ENCODE peak calls at places on chromosome 16, in ten cellular contexts. Q is NCI-H1092; L is stimulated activated CD4-positive, alpha-beta T cell treated with anti-CD3 and anti-CD28 coated beads, Interleukin-4, amount 100 ng/mL, for 24 hours; R is stimulated activated naive CD8-positive, alpha-beta T cell treated with anti-CD3 and anti-CD28 coated beads, Interleukin-15, amount 100 ng/mL, for 72 hours; M is KG1; F is DMS79 treated with DMSO at 0.1 percent for 48 hours; O is dorsolateral prefrontal cortex; C is CD4-positive, alpha-beta memory T cell; T is NCI-H774; W is T-helper 1 cell. H is an unnamed sample.
A peak's percentile ranks its signal among the peaks of the same experiment; 100 is the strongest.

GRCh38 chr16:5633845-5634440 is 536.3 kb upstream of the EEF2KMT start:
- DNase-seq in Q (peak; percentile 32), L (no peak), R (no peak), M (no peak), F (peak; percentile 41), O (no peak), C (no peak), T (no peak), W (no peak), H (no peak)

GRCh38 chr16:76176616-76177015 is 100.6 kb upstream of the CNTNAP4 start:
- DNase-seq in Q (no peak), L (no peak), R (no peak), M (no peak), F (no peak), O (no peak), C (no peak), T (no peak), W (no peak), H (no peak)

GRCh38 chr16:48383877-48384304 is 1.3 kb downstream of the SIAH1 start:
- DNase-seq in Q (no peak), L (no peak), R (peak; percentile 13), M (no peak), F (no peak), O (no peak), C (no peak), T (no peak), W (no peak), H (no peak)

GRCh38 chr16:72932050-72932449 is 115.9 kb downstream of the ZFHX3 start:
- DNase-seq in Q (no peak), L (no peak), R (no peak), M (no peak), F (no peak), O (no peak), C (no peak), T (no peak), W (no peak), H (no peak)

GRCh38 chr16:9610727-9611126 is 519.3 kb downstream of the HAPSTR1 start:
- DNase-seq in Q (no peak), L (no peak), R (no peak), M (no peak), F (no peak), O (no peak), C (no peak), T (no peak), W (no peak), H (no peak)

GRCh38 chr16:79980650-79981521 is 380.3 kb upstream of the MAF start:
- DNase-seq in Q (no peak), L (no peak), R (no peak), M (no peak), F (no peak), O (peak; percentile 82), C (no peak), T (no peak), W (no peak), H (no peak)

GRCh38 chr16:69890891-69891282 is 60.2 kb upstream of the CLEC18A start:
- DNase-seq in Q (no peak), L (no peak), R (no peak), M (no peak), F (no peak), O (no peak), C (no peak), T (no peak), W (no peak), H (no peak)

GRCh38 chr16:12157510-12158093 is 181.1 kb downstream of the SNX29 start:
- DNase-seq in Q (no peak), L (no peak), R (no peak), M (no peak), F (no peak), O (no peak), C (no peak), T (no peak), W (no peak), H (no peak)

GRCh38 chr16:1208239-1208830 is 16.7 kb downstream of the TPSG1 start:
- DNase-seq in Q (no peak), L (no peak), R (no peak), M (peak; percentile 33), F (no peak), O (no peak), C (no peak), T (no peak), W (no peak), H (no peak)

GRCh38 chr16:48596326-48596725 is 13.7 kb downstream of the N4BP1 start:
- DNase-seq in Q (no peak), L (peak; percentile 71), R (peak; percentile 77), M (no peak), F (no peak), O (no peak), C (no peak), T (no peak), W (no peak), H (no peak)

GRCh38 chr16:88665148-88665547 is 2.3 kb upstream of the MVD start:
- DNase-seq in Q (no peak), L (no peak), R (no peak), M (no peak), F (no peak), O (no peak), C (no peak), T (no peak), W (no peak), H (no peak)

GRCh38 chr16:65044861-65045260 is 77.0 kb downstream of the CDH11 start:
- DNase-seq in Q (no peak), L (no peak), R (no peak), M (no peak), F (no peak), O (no peak), C (no peak), T (no peak), W (no peak), H (no peak)

GRCh38 chr16:78022347-78022746 is at the start of gene CLEC3A:
- DNase-seq in Q (no peak), L (no peak), R (no peak), M (no peak), F (no peak), O (no peak), C (no peak), T (no peak), W (no peak), H (no peak)

GRCh38 chr16:152141-153128 is at the start of gene HBZ:
- DNase-seq in Q (no peak), L (no peak), R (no peak), M (no peak), F (no peak), O (no peak), C (no peak), T (no peak), W (no peak), H (no peak)

GRCh38 chr16:63461248-63461841 is 1425.1 kb upstream of the CDH8 start:
- DNase-seq in Q (peak; percentile 5), L (no peak), R (no peak), M (no peak), F (peak; percentile 14), O (no peak), C (no peak), T (peak; percentile 22), W (no peak), H (no peak)

GRCh38 chr16:20898938-20899502 is 1.1 kb downstream of the DCUN1D3 start:
- DNase-seq in Q (no peak), L (no peak), R (no peak), M (no peak), F (no peak), O (no peak), C (no peak), T (no peak), W (no peak), H (no peak)

GRCh38 chr16:74998481-74999207 is at the start of gene ZNRF1:
- DNase-seq in Q (peak; percentile 74), L (peak; percentile 85), R (peak; percentile 88), M (peak; percentile 72), F (peak; percentile 44), O (peak; percentile 58), C (peak; percentile 71), T (peak; percentile 53), W (peak; percentile 69), H (peak; percentile 89)

GRCh38 chr16:84550096-84550495 is 45.6 kb upstream of the MEAK7 start:
- DNase-seq in Q (no peak), L (no peak), R (no peak), M (no peak), F (no peak), O (no peak), C (no peak), T (no peak), W (no peak), H (no peak)

GRCh38 chr16:85901760-85902365 is 2.9 kb downstream of the IRF8 start:
- DNase-seq in Q (no peak), L (no peak), R (no peak), M (no peak), F (no peak), O (no peak), C (no peak), T (no peak), W (no peak), H (no peak)

GRCh38 chr16:62035115-62036092 is 834 bp downstream of the CDH8 start:
- DNase-seq in Q (no peak), L (no peak), R (no peak), M (no peak), F (peak; percentile 27), O (peak; percentile 51), C (no peak), T (peak; percentile 10), W (no peak), H (no peak)

GRCh38 chr16:70740919-70741778 is 55.3 kb upstream of the MTSS2 start:
- DNase-seq in Q (no peak), L (no peak), R (peak; percentile 23), M (no peak), F (no peak), O (no peak), C (no peak), T (no peak), W (no peak), H (no peak)

GRCh38 chr16:71894229-71894920 is 956 bp upstream of the IST1 start:
- DNase-seq in Q (peak; percentile 25), L (peak; percentile 27), R (peak; percentile 43), M (peak; percentile 19), F (peak; percentile 27), O (peak; percentile 60), C (peak; percentile 33), T (no peak), W (no peak), H (no peak)

GRCh38 chr16:11629071-11630030 is 38.9 kb upstream of the SNN start:
- DNase-seq in Q (peak; percentile 6), L (no peak), R (no peak), M (no peak), F (peak; percentile 85), O (no peak), C (no peak), T (no peak), W (no peak), H (no peak)

GRCh38 chr16:2963611-2964415 is at the start of gene KREMEN2:
- DNase-seq in Q (no peak), L (peak; percentile 44), R (peak; percentile 36), M (no peak), F (no peak), O (no peak), C (peak; percentile 19), T (no peak), W (no peak), H (no peak)

GRCh38 chr16:85736924-85737323 is 14.0 kb downstream of the C16orf74 start:
- DNase-seq in Q (no peak), L (no peak), R (no peak), M (no peak), F (no peak), O (no peak), C (no peak), T (no peak), W (no peak), H (no peak)

GRCh38 chr16:27633221-27633620 is 83.3 kb downstream of the KATNIP start:
- DNase-seq in Q (no peak), L (no peak), R (no peak), M (no peak), F (no peak), O (no peak), C (no peak), T (no peak), W (no peak), H (no peak)

GRCh38 chr16:30956601-30957455 is 726 bp upstream of the SETD1A start:
- DNase-seq in Q (peak; percentile 47), L (peak; percentile 94), R (peak; percentile 91), M (peak; percentile 85), F (peak; percentile 71), O (peak; percentile 75), C (peak; percentile 76), T (peak; percentile 52), W (peak; percentile 78), H (peak; percentile 93)

GRCh38 chr16:11078812-11079459 is 134.6 kb downstream of the CLEC16A start:
- DNase-seq in Q (no peak), L (no peak), R (no peak), M (no peak), F (no peak), O (no peak), C (no peak), T (no peak), W (no peak), H (no peak)